ENCODE peak calls at places on chromosome 18, in four cellular contexts. P is nephron progenitor cell, F is cardiac muscle cell, J is GM12864. A is an unnamed sample.

GRCh38 chr18:68803371-68803770 is 5.5 kb downstream of the CCDC102B start:
- DNase-seq in F (no peak), P (no peak), J (no peak), A (no peak)

GRCh38 chr18:74370163-74370562 is 54.5 kb downstream of the C18orf63 start:
- DNase-seq in F (no peak), P (no peak), J (no peak), A (no peak)

GRCh38 chr18:11494093-11494492 is 115.3 kb upstream of the SLC35G4 start:
- DNase-seq in F (no peak), J (no peak), P (no peak), A (no peak)

GRCh38 chr18:51461956-51462355 is 264.5 kb upstream of the MEX3C start:
- DNase-seq in F (no peak), P (no peak), J (no peak), A (no peak)

GRCh38 chr18:3250237-3251107 is 2.9 kb downstream of the MYL12A start:
- DNase-seq in F (no peak), P (no peak), J (no peak), A (no peak)

GRCh38 chr18:75201273-75201898 is 7.6 kb downstream of the PTGR3 start:
- DNase-seq in J (no peak), F (no peak), P (no peak), A (no peak)

GRCh38 chr18:80252136-80252535 is 4.8 kb upstream of the PARD6G start:
- DNase-seq in P (no peak), J (no peak), F (no peak), A (no peak)

GRCh38 chr18:45666520-45666919 is 51.2 kb downstream of the SLC14A2 start:
- DNase-seq in J (no peak), P (no peak), F (no peak), A (no peak)

GRCh38 chr18:74916773-74917393 is 292.1 kb downstream of the PTGR3 start:
- DNase-seq in F (no peak), P (no peak), J (no peak), A (no peak)

GRCh38 chr18:12689256-12689655 is 13.3 kb downstream of the CEP76 start:
- DNase-seq in P (no peak), F (no peak), J (no peak), A (no peak)

GRCh38 chr18:7723558-7723957 is 156.4 kb downstream of the PTPRM start:
- DNase-seq in J (no peak), F (no peak), P (no peak), A (no peak)

GRCh38 chr18:49690307-49690706 is 123.0 kb downstream of the ACAA2 start:
- DNase-seq in J (no peak), P (no peak), F (no peak), A (no peak)

GRCh38 chr18:23735021-23735464 is 45.8 kb downstream of the LAMA3 start:
- DNase-seq in J (no peak), P (no peak), F (no peak), A (no peak)

GRCh38 chr18:34114996-34115395 is 109.7 kb downstream of the NOL4 start:
- DNase-seq in J (no peak), P (no peak), F (no peak), A (no peak)

GRCh38 chr18:53489266-53489665 is 735.2 kb downstream of the MBD2 start:
- DNase-seq in F (no peak), P (no peak), J (no peak), A (no peak)

GRCh38 chr18:36402765-36403396 is 105.4 kb downstream of the FHOD3 start:
- DNase-seq in J (no peak), F (no peak), P (no peak), A (no peak)

GRCh38 chr18:79645291-79645983 is 34.2 kb upstream of the CTDP1 start:
- DNase-seq in F (no peak), P (no peak), J (no peak), A (no peak)

GRCh38 chr18:14971461-14972185 is 223.7 kb downstream of the ANKRD30B start:
- DNase-seq in F (no peak), P (no peak), J (no peak), A (no peak)

GRCh38 chr18:76518073-76518472 is 23.0 kb upstream of the ZNF516 start:
- DNase-seq in F (no peak), J (no peak), P (no peak), A (no peak)

GRCh38 chr18:24369420-24369819 is 28.2 kb downstream of the OSBPL1A start:
- DNase-seq in F (no peak), P (no peak), J (no peak), A (no peak)

GRCh38 chr18:6488956-6489355 is 74.2 kb upstream of the L3MBTL4 start:
- DNase-seq in J (no peak), P (no peak), F (no peak), A (no peak)

GRCh38 chr18:78893396-78894305 is 86.0 kb upstream of the SALL3 start:
- DNase-seq in P (no peak), J (no peak), F (no peak), A (no peak)

GRCh38 chr18:49460958-49461601 is 635 bp upstream of the DYM start:
- DNase-seq in F (no peak), P (no peak), J (no peak), A (no peak)

GRCh38 chr18:79393626-79394401 is 1.9 kb upstream of the NFATC1 start:
- DNase-seq in F (peak), J (no peak), P (peak), A (peak)

GRCh38 chr18:58870130-58870529 is 5.5 kb downstream of the ZNF532 start:
- DNase-seq in P (no peak), J (no peak), F (peak), A (no peak)

GRCh38 chr18:63149200-63149587 is 170.4 kb downstream of the BCL2 start:
- DNase-seq in F (no peak), J (no peak), P (no peak), A (no peak)

GRCh38 chr18:74316257-74317180 is 880 bp downstream of the C18orf63 start:
- DNase-seq in F (peak), J (no peak), P (no peak), A (no peak)

GRCh38 chr18:80023173-80023572 is 11.1 kb upstream of the RBFA start:
- DNase-seq in P (no peak), J (no peak), F (no peak), A (no peak)

GRCh38 chr18:23585007-23585871 is 1.1 kb downstream of the NPC1 start:
- DNase-seq in J (no peak), P (peak), F (peak), A (peak)

GRCh38 chr18:49457616-49458015 is 2.8 kb downstream of the DYM start:
- DNase-seq in F (no peak), P (no peak), J (no peak), A (no peak)

GRCh38 chr18:47798366-47798765 is 132.1 kb downstream of the SMAD2 start:
- DNase-seq in J (no peak), F (no peak), P (no peak), A (peak)

GRCh38 chr18:58235001-58235436 is 191.0 kb downstream of the NEDD4L start:
- DNase-seq in P (no peak), J (no peak), F (no peak), A (no peak)

GRCh38 chr18:7459851-7460774 is 107.0 kb upstream of the PTPRM start:
- DNase-seq in P (peak), J (no peak), F (peak), A (no peak)

GRCh38 chr18:28177828-28178635 is 1.1 kb upstream of the CDH2 start:
- DNase-seq in P (peak), F (peak), J (no peak), A (peak)
- TF ChIP-seq CTCF in P (no peak), F (no peak), J (no peak), A (no peak)

GRCh38 chr18:70411886-70412443 is 123.1 kb downstream of the SOCS6 start:
- DNase-seq in J (no peak), F (no peak), P (no peak), A (no peak)
- TF ChIP-seq CTCF in J (no peak), F (no peak), P (no peak), A (no peak)

GRCh38 chr18:67705748-67706147 is 189.2 kb upstream of the DSEL start:
- DNase-seq in J (no peak), F (peak), P (no peak), A (no peak)

GRCh38 chr18:67715567-67715966 is 199.0 kb upstream of the DSEL start:
- DNase-seq in P (no peak), J (no peak), F (no peak), A (no peak)

GRCh38 chr18:67710639-67711038 is 194.1 kb upstream of the DSEL start:
- DNase-seq in F (no peak), J (no peak), P (no peak), A (peak)
- TF ChIP-seq CTCF in F (peak), J (peak), P (peak), A (peak)

GRCh38 chr18:9421096-9421495 is 54.2 kb upstream of the RALBP1 start:
- DNase-seq in P (no peak), J (no peak), F (no peak), A (no peak)

GRCh38 chr18:9417081-9417841 is 58.1 kb upstream of the RALBP1 start:
- DNase-seq in J (no peak), F (no peak), P (no peak), A (no peak)

GRCh38 chr18:9419956-9420631 is 55.2 kb upstream of the RALBP1 start:
- DNase-seq in F (no peak), P (no peak), J (no peak), A (no peak)

GRCh38 chr18:9421788-9422329 is 53.5 kb upstream of the RALBP1 start:
- DNase-seq in F (no peak), P (no peak), J (no peak), A (no peak)

DNA sequence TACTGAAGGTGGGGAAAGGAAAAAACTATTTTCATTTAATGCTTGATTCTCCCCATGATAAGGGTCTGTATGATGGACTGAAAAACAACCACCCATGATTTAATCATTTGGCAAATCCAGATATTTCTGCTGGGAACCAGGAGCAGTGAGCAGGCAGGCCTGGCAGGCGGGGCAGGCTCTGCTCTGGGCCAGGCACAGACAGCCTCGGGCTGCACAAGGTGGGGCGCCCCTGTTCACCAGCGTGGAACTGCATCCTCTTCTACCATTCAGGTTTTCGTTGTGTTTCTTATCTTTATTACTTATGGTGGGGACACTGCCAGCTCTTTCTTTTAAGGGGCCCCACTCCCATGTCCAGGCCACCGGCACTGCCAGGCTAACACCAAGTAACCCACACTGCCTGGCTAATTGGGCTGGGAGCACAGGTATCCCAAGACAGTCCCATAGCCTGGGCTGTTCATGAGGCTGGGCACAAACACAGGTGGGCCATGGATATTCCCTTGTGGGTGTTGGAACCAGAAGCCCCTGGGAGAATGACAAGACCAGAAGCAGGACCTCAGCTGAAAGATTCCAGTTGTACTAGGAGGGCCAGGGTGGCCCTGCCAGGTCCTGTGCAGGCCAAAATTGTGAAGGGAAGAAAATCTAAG is 57.1 kb upstream of the RALBP1 start:
- DNase-seq in F (no peak), J (no peak), P (no peak), A (no peak)
- TF ChIP-seq CTCF in F (no peak), J (peak), P (no peak), A (no peak)

DNA sequence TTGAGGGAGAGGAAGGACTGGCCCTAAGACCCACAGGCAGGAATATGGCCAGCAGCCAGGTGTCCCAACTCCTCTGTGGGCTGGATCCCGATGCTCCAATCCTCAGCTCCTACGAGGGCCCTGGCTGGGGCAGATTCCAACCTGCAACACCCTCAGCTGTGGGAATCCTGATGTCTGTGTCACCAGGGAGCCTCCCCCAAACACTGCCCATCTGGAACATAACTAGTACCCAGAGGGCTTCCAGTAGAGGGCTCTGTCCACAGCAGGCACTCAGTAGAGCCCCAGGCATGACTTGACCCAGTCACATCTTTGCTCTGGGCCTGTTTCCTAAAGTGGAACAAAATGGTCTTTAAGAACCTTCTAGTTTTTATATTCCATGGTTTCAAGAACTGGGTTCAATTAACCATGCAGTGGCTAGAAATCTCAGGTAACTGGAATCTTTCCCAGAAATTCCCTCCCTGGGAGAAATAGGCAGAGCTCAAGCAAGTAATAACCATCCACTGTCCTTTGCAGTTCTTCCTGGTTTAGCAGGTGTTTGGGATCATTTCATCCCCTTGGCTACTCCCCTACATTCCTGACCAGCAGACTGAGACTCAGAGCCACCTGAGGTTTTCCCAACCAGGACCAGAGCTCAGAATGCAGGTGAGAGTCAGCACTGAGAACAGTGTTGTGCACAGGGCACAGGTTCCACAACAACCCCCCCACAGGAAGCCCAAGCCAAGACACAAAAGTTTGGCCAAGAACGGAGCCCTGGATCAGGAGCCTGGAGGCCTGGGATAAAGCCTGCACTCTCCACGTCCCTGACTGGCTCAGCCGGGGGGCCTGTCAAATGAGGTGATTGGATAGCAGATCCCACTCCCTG is 20.8 kb upstream of the LOXHD1 start:
- DNase-seq in J (no peak), F (peak), P (no peak), A (no peak)
- TF ChIP-seq CTCF in J (peak), F (no peak), P (no peak), A (no peak)

GRCh38 chr18:845152-845819 is 33.2 kb upstream of the YES1 start:
- DNase-seq in F (no peak), J (no peak), P (no peak), A (no peak)

GRCh38 chr18:837922-838321 is 25.9 kb upstream of the YES1 start:
- DNase-seq in J (no peak), P (no peak), F (no peak), A (no peak)

GRCh38 chr18:840080-840408 is 28.0 kb upstream of the YES1 start:
- DNase-seq in P (no peak), J (no peak), F (no peak), A (no peak)

GRCh38 chr18:839224-840079 is 27.4 kb upstream of the YES1 start:
- DNase-seq in F (peak), J (peak), P (peak), A (peak)

GRCh38 chr18:841647-842370 is 29.8 kb upstream of the YES1 start:
- DNase-seq in P (no peak), J (no peak), F (no peak), A (no peak)
- TF ChIP-seq CTCF in P (no peak), J (no peak), F (no peak), A (no peak)

GRCh38 chr18:61637319-61637718 is 255.5 kb downstream of the RNF152 start:
- DNase-seq in J (no peak), P (peak), F (peak), A (peak)
- TF ChIP-seq CTCF in J (no peak), P (peak), F (no peak), A (no peak)

DNA sequence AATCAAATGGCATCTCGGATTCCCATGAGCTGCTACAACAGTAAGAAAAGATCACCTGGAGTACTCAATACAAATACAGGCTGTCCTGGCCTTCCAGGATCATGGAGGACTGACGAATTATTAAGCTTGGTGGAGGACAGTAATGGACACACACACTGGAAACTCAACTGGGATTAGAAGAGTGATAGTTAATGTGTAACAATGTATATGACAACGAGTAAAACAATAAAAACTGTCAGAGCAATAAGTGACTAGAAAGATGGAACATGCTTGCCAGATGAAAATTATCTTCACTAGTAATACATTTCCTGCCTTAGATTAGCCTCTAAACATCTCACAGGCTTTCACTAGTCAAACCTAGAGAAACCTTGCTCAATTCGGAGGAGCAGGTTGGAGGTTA is 49.2 kb upstream of the CDH20 start:
- DNase-seq in J (no peak), F (no peak), P (no peak), A (no peak)
- TF ChIP-seq CTCF in J (no peak), F (no peak), P (no peak), A (no peak)